ENCODE peak calls at places on chromosome 9, in six cellular contexts. One of them, this sample, is unnamed.

GRCh38 chr9:106869458-106869857 is 6.5 kb downstream of the ZNF462 start:
- DNase-seq in MV-4-11: no peak
- DNase-seq in hepatocyte: no peak
- DNase-seq in AG08395: peak
- DNase-seq in 8988T: no peak
- DNase-seq in activated T-helper 1 cell treated with anti-CD3 and anti-CD28 coated beads, Interleukin-2, amount 50 U/mL, for 16 hours: no peak
- DNase-seq in this sample: no peak

GRCh38 chr9:29865764-29866313 is 2292.6 kb upstream of the C9orf72 start:
- DNase-seq in MV-4-11: no peak
- DNase-seq in hepatocyte: no peak
- DNase-seq in AG08395: no peak
- DNase-seq in 8988T: no peak
- DNase-seq in activated T-helper 1 cell treated with anti-CD3 and anti-CD28 coated beads, Interleukin-2, amount 50 U/mL, for 16 hours: no peak
- DNase-seq in this sample: no peak

GRCh38 chr9:5949103-5949699 is 58.5 kb downstream of the MLANA start:
- DNase-seq in MV-4-11: peak
- DNase-seq in hepatocyte: peak
- DNase-seq in AG08395: no peak
- DNase-seq in 8988T: no peak
- DNase-seq in activated T-helper 1 cell treated with anti-CD3 and anti-CD28 coated beads, Interleukin-2, amount 50 U/mL, for 16 hours: no peak
- DNase-seq in this sample: no peak

GRCh38 chr9:128203024-128203841 is at the start of gene DNM1:
- DNase-seq in MV-4-11: peak
- DNase-seq in hepatocyte: peak
- DNase-seq in AG08395: peak
- DNase-seq in 8988T: peak
- DNase-seq in activated T-helper 1 cell treated with anti-CD3 and anti-CD28 coated beads, Interleukin-2, amount 50 U/mL, for 16 hours: peak
- DNase-seq in this sample: no peak

GRCh38 chr9:71925834-71926233 is 14.4 kb downstream of the C9orf85 start:
- DNase-seq in MV-4-11: no peak
- DNase-seq in hepatocyte: no peak
- DNase-seq in AG08395: no peak
- DNase-seq in 8988T: no peak
- DNase-seq in activated T-helper 1 cell treated with anti-CD3 and anti-CD28 coated beads, Interleukin-2, amount 50 U/mL, for 16 hours: no peak
- DNase-seq in this sample: no peak

GRCh38 chr9:61673247-61673646 is 483.4 kb downstream of the SPATA31A7 start:
- DNase-seq in MV-4-11: no peak
- DNase-seq in hepatocyte: no peak
- DNase-seq in AG08395: no peak
- DNase-seq in 8988T: no peak
- DNase-seq in activated T-helper 1 cell treated with anti-CD3 and anti-CD28 coated beads, Interleukin-2, amount 50 U/mL, for 16 hours: no peak
- DNase-seq in this sample: no peak

GRCh38 chr9:70113403-70114022 is 69.9 kb downstream of the MAMDC2 start:
- DNase-seq in MV-4-11: peak
- DNase-seq in hepatocyte: peak
- DNase-seq in AG08395: peak
- DNase-seq in 8988T: no peak
- DNase-seq in activated T-helper 1 cell treated with anti-CD3 and anti-CD28 coated beads, Interleukin-2, amount 50 U/mL, for 16 hours: no peak
- DNase-seq in this sample: peak

GRCh38 chr9:36517131-36517530 is 55.6 kb upstream of the MELK start:
- DNase-seq in MV-4-11: no peak
- DNase-seq in hepatocyte: no peak
- DNase-seq in AG08395: no peak
- DNase-seq in 8988T: no peak
- DNase-seq in activated T-helper 1 cell treated with anti-CD3 and anti-CD28 coated beads, Interleukin-2, amount 50 U/mL, for 16 hours: no peak
- DNase-seq in this sample: no peak

GRCh38 chr9:123399803-123400378 is 43.9 kb downstream of the CRB2 start:
- DNase-seq in MV-4-11: no peak
- DNase-seq in hepatocyte: no peak
- DNase-seq in AG08395: peak
- DNase-seq in 8988T: peak
- DNase-seq in activated T-helper 1 cell treated with anti-CD3 and anti-CD28 coated beads, Interleukin-2, amount 50 U/mL, for 16 hours: no peak
- DNase-seq in this sample: no peak

GRCh38 chr9:6640268-6641072 is 5.1 kb downstream of the GLDC start:
- DNase-seq in MV-4-11: no peak
- DNase-seq in hepatocyte: peak
- DNase-seq in AG08395: no peak
- DNase-seq in 8988T: no peak
- DNase-seq in activated T-helper 1 cell treated with anti-CD3 and anti-CD28 coated beads, Interleukin-2, amount 50 U/mL, for 16 hours: no peak
- DNase-seq in this sample: no peak

GRCh38 chr9:91677354-91677753 is 253.7 kb upstream of the NFIL3 start:
- DNase-seq in MV-4-11: no peak
- DNase-seq in hepatocyte: no peak
- DNase-seq in AG08395: no peak
- DNase-seq in 8988T: no peak
- DNase-seq in activated T-helper 1 cell treated with anti-CD3 and anti-CD28 coated beads, Interleukin-2, amount 50 U/mL, for 16 hours: no peak
- DNase-seq in this sample: no peak

GRCh38 chr9:109568089-109568488 is 70.0 kb upstream of the PTPN3 start:
- DNase-seq in MV-4-11: no peak
- DNase-seq in hepatocyte: no peak
- DNase-seq in AG08395: no peak
- DNase-seq in 8988T: no peak
- DNase-seq in activated T-helper 1 cell treated with anti-CD3 and anti-CD28 coated beads, Interleukin-2, amount 50 U/mL, for 16 hours: no peak
- DNase-seq in this sample: no peak

GRCh38 chr9:81724242-81724889 is 35.0 kb upstream of the TLE1 start:
- DNase-seq in MV-4-11: no peak
- DNase-seq in hepatocyte: no peak
- DNase-seq in AG08395: no peak
- DNase-seq in 8988T: no peak
- DNase-seq in activated T-helper 1 cell treated with anti-CD3 and anti-CD28 coated beads, Interleukin-2, amount 50 U/mL, for 16 hours: no peak
- DNase-seq in this sample: no peak

GRCh38 chr9:78030553-78031270 is 899 bp downstream of the GNAQ start:
- DNase-seq in MV-4-11: peak
- DNase-seq in hepatocyte: peak
- DNase-seq in AG08395: no peak
- DNase-seq in 8988T: peak
- DNase-seq in activated T-helper 1 cell treated with anti-CD3 and anti-CD28 coated beads, Interleukin-2, amount 50 U/mL, for 16 hours: peak
- DNase-seq in this sample: no peak

GRCh38 chr9:70390922-70391321 is 23.5 kb downstream of the KLF9 start:
- DNase-seq in MV-4-11: peak
- DNase-seq in hepatocyte: no peak
- DNase-seq in AG08395: no peak
- DNase-seq in 8988T: no peak
- DNase-seq in activated T-helper 1 cell treated with anti-CD3 and anti-CD28 coated beads, Interleukin-2, amount 50 U/mL, for 16 hours: no peak
- DNase-seq in this sample: no peak

GRCh38 chr9:13088734-13089427 is 190.6 kb downstream of the MPDZ start:
- DNase-seq in MV-4-11: peak
- DNase-seq in hepatocyte: peak
- DNase-seq in AG08395: peak
- DNase-seq in 8988T: peak
- DNase-seq in activated T-helper 1 cell treated with anti-CD3 and anti-CD28 coated beads, Interleukin-2, amount 50 U/mL, for 16 hours: no peak
- DNase-seq in this sample: no peak

GRCh38 chr9:19456996-19457693 is 48.3 kb downstream of the ACER2 start:
- DNase-seq in MV-4-11: peak
- DNase-seq in hepatocyte: peak
- DNase-seq in AG08395: peak
- DNase-seq in 8988T: peak
- DNase-seq in activated T-helper 1 cell treated with anti-CD3 and anti-CD28 coated beads, Interleukin-2, amount 50 U/mL, for 16 hours: peak
- DNase-seq in this sample: peak